ENCODE peak calls at places on chromosomes 11 and 22, in seven cellular contexts. V is OCI-LY7, U is thoracic aorta, B is upper lobe of right lung, L is IMR-90, I is psoas muscle, R is body of pancreas. M is an unnamed sample.

GRCh38 chr11:105609341-105609781 is 512 bp upstream of the GRIA4 start:
- DNase-seq in B (no peak), L (peak; percentile 17), U (no peak), R (no peak), V (no peak), I (no peak), M (no peak)

GRCh38 chr11:123020968-123021367 is 39.3 kb upstream of the BSX start:
- DNase-seq in B (peak; percentile 65), U (no peak), R (peak; percentile 16), I (no peak), L (peak; percentile 49), V (peak; percentile 62), M (no peak)

GRCh38 chr11:393219-394033 is 583 bp upstream of the PKP3 start:
- DNase-seq in B (no peak), V (no peak), L (peak; percentile 78), I (no peak), R (no peak), U (no peak), M (no peak)

GRCh38 chr11:7869467-7869866 is 61.6 kb downstream of the OR10A6 start:
- DNase-seq in I (no peak), R (no peak), V (no peak), B (no peak), L (no peak), U (no peak), M (no peak)

GRCh38 chr11:75450826-75451783 is 18.1 kb upstream of the KLHL35 start:
- DNase-seq in B (no peak), I (no peak), V (peak; percentile 48), U (no peak), R (no peak), L (no peak), M (no peak)

GRCh38 chr22:25448435-25449051 is 115.9 kb upstream of the GRK3 start:
- DNase-seq in V (peak; percentile 21), L (peak; percentile 47), I (no peak), U (no peak), B (no peak), R (no peak), M (no peak)

GRCh38 chr11:100545970-100546369 is 141.1 kb upstream of the ARHGAP42 start:
- DNase-seq in L (no peak), I (no peak), R (no peak), V (no peak), U (no peak), B (no peak), M (no peak)

GRCh38 chr11:66328307-66329144 is 7.7 kb downstream of the RIN1 start:
- DNase-seq in U (no peak), V (peak; percentile 88), I (peak; percentile 79), L (peak; percentile 70), B (peak; percentile 86), R (peak; percentile 76), M (peak; percentile 88)

GRCh38 chr11:131538322-131538721 is 167.9 kb downstream of the NTM start:
- DNase-seq in V (no peak), U (no peak), I (no peak), B (no peak), R (no peak), L (no peak), M (no peak)

GRCh38 chr11:120137611-120138521 is at the start of gene TRIM29:
- DNase-seq in L (no peak), V (no peak), B (peak; percentile 54), R (no peak), I (no peak), U (no peak), M (peak; percentile 93)

DNA sequence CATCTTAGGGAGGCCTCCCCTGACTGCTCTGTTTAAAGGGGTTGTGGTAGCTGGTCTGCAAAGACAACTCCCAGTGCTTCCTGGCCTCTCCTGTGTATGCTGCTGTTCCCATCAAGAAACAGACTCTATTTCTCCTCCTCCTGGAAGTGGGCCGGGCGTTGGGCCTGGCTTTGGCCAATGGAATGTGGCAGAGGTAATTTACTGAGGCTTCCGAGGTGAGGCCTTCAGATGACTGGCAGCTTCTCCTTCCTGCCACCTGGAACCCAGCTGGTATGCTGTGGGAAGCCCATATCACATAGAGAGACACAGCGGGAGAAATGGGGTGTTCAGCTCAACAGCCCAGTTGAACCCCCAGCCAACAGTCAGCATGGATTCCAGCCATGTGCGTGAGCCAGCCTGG is 25.1 kb upstream of the EIF3D start:
- DNase-seq in V (peak; percentile 13), U (no peak), I (no peak), B (no peak), R (no peak), L (no peak), M (no peak)
- H3K4me1 ChIP-seq in V (peaks cover 32% of the 10 kb centered on the region), U (no peaks in the 10 kb centered on the region), I (no peaks in the 10 kb centered on the region), B (no peaks in the 10 kb centered on the region), R (no peaks in the 10 kb centered on the region), L (no peaks in the 10 kb centered on the region), M (no peaks in the 10 kb centered on the region)

DNA sequence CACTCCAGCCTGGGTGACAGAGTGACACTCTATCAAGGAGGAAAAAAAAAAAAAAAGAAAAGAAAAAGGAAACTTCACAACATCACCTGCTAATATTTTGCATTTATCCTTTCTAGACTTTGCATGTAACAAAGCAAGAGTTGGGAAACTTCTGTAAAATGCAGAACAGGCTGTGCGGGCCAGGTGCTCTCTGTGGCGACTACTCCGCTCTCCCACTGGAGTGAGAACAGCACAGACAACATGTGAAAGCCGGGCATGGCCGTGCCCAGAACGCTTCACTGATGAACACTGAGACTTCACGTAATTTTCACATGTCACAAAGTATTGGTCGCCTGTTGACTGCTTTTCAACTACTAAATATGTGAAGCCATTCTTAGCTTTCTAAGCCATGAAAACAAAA is 15.5 kb upstream of the TESMIN start:
- DNase-seq in I (no peak), U (no peak), B (no peak), R (no peak), L (no peak), V (no peak), M (no peak)
- H3K4me1 ChIP-seq in I (no peaks in the 10 kb centered on the region), U (no peaks in the 10 kb centered on the region), B (no peaks in the 10 kb centered on the region), R (no peaks in the 10 kb centered on the region), L (no peaks in the 10 kb centered on the region), V (no peaks in the 10 kb centered on the region), M (no peaks in the 10 kb centered on the region)

DNA sequence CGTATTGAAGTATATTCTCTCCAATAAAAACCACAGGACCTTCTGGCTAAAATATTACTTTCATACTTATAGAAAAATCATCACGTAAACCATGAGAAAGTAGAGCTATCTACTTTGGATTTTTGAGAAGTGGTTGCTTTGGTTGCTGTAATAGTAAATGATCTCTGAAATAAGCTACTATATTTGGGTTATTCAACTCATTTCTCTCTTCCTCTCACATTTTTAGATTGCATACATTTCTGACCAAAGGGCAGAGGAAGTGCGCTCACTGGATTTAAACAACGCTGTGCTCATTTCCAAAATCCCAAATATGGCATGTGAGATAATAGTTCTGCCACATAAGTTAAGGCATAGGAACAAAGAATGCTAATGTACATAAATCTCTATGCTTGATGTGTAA is 357.0 kb downstream of the LRRC4C start:
- DNase-seq in V (no peak), R (no peak), I (no peak), U (no peak), L (no peak), B (no peak), M (no peak)
- H3K4me1 ChIP-seq in V (no peaks in the 10 kb centered on the region), R (no peaks in the 10 kb centered on the region), I (no peaks in the 10 kb centered on the region), U (no peaks in the 10 kb centered on the region), L (no peaks in the 10 kb centered on the region), B (no peaks in the 10 kb centered on the region), M (no peaks in the 10 kb centered on the region)

GRCh38 chr22:17778412-17778976 is 4.2 kb upstream of the BID start:
- DNase-seq in V (no peak), R (no peak), I (no peak), U (no peak), B (no peak), L (no peak), M (no peak)

GRCh38 chr22:17774928-17775675 is 833 bp upstream of the BID start:
- DNase-seq in V (no peak), I (no peak), L (no peak), U (no peak), R (no peak), B (no peak), M (peak; percentile 72)

GRCh38 chr22:17777717-17778044 is 3.4 kb upstream of the BID start:
- DNase-seq in U (no peak), I (no peak), L (no peak), V (no peak), R (no peak), B (no peak), M (peak; percentile 73)

GRCh38 chr22:17775781-17776470 is 1.7 kb upstream of the BID start:
- DNase-seq in R (no peak), L (no peak), I (no peak), B (no peak), U (no peak), V (no peak), M (peak; percentile 53)

DNA sequence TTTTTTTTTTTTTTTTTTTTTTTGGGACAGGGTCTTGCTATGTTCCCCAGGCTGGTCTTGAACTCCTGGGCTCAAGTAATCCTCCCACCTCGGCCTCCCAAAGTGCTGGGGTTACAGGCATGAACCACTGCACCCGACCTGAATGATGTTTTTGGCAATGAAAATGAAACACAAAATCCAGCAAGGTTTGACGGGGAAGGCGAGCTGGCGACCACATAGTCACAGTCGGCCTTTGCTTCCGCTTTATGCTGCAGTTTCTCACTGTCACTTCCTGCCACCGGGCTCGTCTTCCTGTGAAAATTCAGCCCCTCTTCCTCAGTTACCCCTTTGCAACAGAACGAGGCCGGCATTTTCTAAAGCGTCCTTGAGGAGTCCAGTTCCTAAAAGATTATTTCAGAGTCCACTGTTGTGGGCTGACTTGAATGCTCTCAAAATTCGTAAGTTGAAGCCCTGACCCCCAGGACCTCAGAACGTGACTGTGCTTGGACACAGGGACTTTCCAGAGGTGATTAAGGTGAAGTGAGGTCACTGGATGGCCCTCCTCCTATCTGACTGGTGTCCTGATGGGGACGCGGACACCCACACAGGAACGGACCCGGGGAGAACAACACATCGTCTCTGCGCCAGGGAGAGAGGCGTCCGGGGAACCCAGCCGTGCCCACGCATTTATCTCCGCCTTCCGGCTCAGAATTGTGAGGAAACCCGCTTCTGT is 2.9 kb upstream of the BID start:
- DNase-seq in V (peak; percentile 87), L (no peak), U (no peak), B (peak; percentile 79), I (no peak), R (peak; percentile 53), M (peak; percentile 74)
- H3K4me1 ChIP-seq in V (peaks cover 75% of the 10 kb centered on the region), L (peaks cover 21% of the 10 kb centered on the region), U (peaks cover 10% of the 10 kb centered on the region), B (peaks cover 28% of the 10 kb centered on the region), I (peaks cover 20% of the 10 kb centered on the region), R (peaks cover 20% of the 10 kb centered on the region), M (no peaks in the 10 kb centered on the region)

GRCh38 chr11:118690553-118691304 is 11.3 kb upstream of the TREH start:
- DNase-seq in U (no peak), I (no peak), R (no peak), L (no peak), B (peak; percentile 56), V (no peak), M (no peak)

GRCh38 chr11:118688851-118689502 is 9.5 kb upstream of the TREH start:
- DNase-seq in U (no peak), B (peak; percentile 67), L (no peak), V (no peak), I (no peak), R (no peak), M (peak; percentile 76)

GRCh38 chr11:118689503-118689851 is 10.0 kb upstream of the TREH start:
- DNase-seq in I (no peak), R (no peak), V (no peak), U (no peak), B (no peak), L (no peak), M (no peak)

GRCh38 chr11:118687906-118688305 is 8.5 kb upstream of the TREH start:
- DNase-seq in V (no peak), U (no peak), I (no peak), L (no peak), B (peak; percentile 49), R (no peak), M (no peak)

GRCh38 chr11:118689852-118690552 is 10.6 kb upstream of the TREH start:
- DNase-seq in L (peak; percentile 73), V (peak; percentile 91), I (peak; percentile 82), R (peak; percentile 89), U (peak; percentile 51), B (peak; percentile 99), M (peak; percentile 99)
- H3K4me1 ChIP-seq in L (peaks cover 14% of the 10 kb centered on the region), V (peaks cover 7% of the 10 kb centered on the region), I (peaks cover 11% of the 10 kb centered on the region), R (peaks cover 16% of the 10 kb centered on the region), U (no peaks in the 10 kb centered on the region), B (peaks cover 11% of the 10 kb centered on the region), M (no peaks in the 10 kb centered on the region)